ENCODE peak calls at places on chromosomes 7 and 10, in seven cellular contexts. M is hypothalamus; O is activated CD4-positive, CD25-positive, alpha-beta regulatory T cell treated with anti-CD3 and anti-CD28 coated beads, Interleukin-2, amount 50 U/mL, for 16 hours; R is T-helper 1 cell; A is stimulated activated CD4-positive, alpha-beta T cell treated with anti-CD3 and anti-CD28 coated beads, Interleukin-12 subunit alpha, Interleukin-12 subunit beta, amount 100 ng/mL, for 4 hours; Y is mucosa of gallbladder; N is endodermal cell. D is an unnamed sample.

GRCh38 chr7:52009195-52009594 is 692.6 kb upstream of the COBL start:
- DNase-seq in M (no peak), O (no peak), R (no peak), A (no peak), Y (no peak), N (no peak), D (no peak)

GRCh38 chr7:158473238-158473637 is 114.4 kb downstream of the PTPRN2 start:
- DNase-seq in M (no peak), O (no peak), R (no peak), A (no peak), Y (no peak), N (no peak), D (no peak)

GRCh38 chr7:25803117-25803887 is 348.7 kb upstream of the NFE2L3 start:
- DNase-seq in M (no peak), O (no peak), R (no peak), A (no peak), Y (no peak), N (no peak), D (peak)

GRCh38 chr7:1668486-1668931 is 1.6 kb upstream of the ELFN1 start:
- DNase-seq in M (no peak), O (no peak), R (no peak), A (no peak), Y (no peak), N (peak), D (no peak)

GRCh38 chr7:98840604-98841508 is 29.0 kb downstream of the TMEM130 start:
- DNase-seq in M (no peak), O (no peak), R (no peak), A (no peak), Y (no peak), N (no peak), D (no peak)

GRCh38 chr10:49071221-49071761 is 44.0 kb downstream of the VSTM4 start:
- DNase-seq in M (no peak), O (no peak), R (no peak), A (no peak), Y (peak), N (peak), D (no peak)

GRCh38 chr10:99372546-99373271 is 43.6 kb downstream of the CNNM1 start:
- DNase-seq in M (no peak), O (no peak), R (no peak), A (no peak), Y (no peak), N (no peak), D (no peak)

GRCh38 chr7:103142494-103142893 is 6.4 kb downstream of the NAPEPLD start:
- DNase-seq in M (no peak), O (no peak), R (no peak), A (no peak), Y (no peak), N (no peak), D (no peak)

GRCh38 chr7:148402159-148402558 is 188.4 kb upstream of the C7orf33 start:
- DNase-seq in M (no peak), O (no peak), R (no peak), A (no peak), Y (no peak), N (no peak), D (no peak)

GRCh38 chr7:85191383-85191782 is 4.5 kb upstream of the SEMA3D start:
- DNase-seq in M (no peak), O (no peak), R (no peak), A (no peak), Y (no peak), N (no peak), D (no peak)

GRCh38 chr10:87829986-87830732 is 12.1 kb upstream of the ATAD1 start:
- DNase-seq in M (no peak), O (no peak), R (no peak), A (no peak), Y (no peak), N (no peak), D (no peak)

GRCh38 chr7:155470686-155471638 is 13.0 kb downstream of the EN2 start:
- DNase-seq in M (no peak), O (no peak), R (no peak), A (no peak), Y (no peak), N (peak), D (no peak)

GRCh38 chr7:122802211-122802833 is 83.9 kb downstream of the CADPS2 start:
- DNase-seq in M (no peak), O (no peak), R (no peak), A (no peak), Y (no peak), N (peak), D (no peak)

GRCh38 chr7:155377837-155378579 is 79.9 kb upstream of the EN2 start:
- DNase-seq in M (no peak), O (no peak), R (no peak), A (no peak), Y (no peak), N (peak), D (no peak)

GRCh38 chr7:129266181-129266580 is 41.4 kb downstream of the AHCYL2 start:
- DNase-seq in M (no peak), O (no peak), R (no peak), A (no peak), Y (no peak), N (no peak), D (no peak)

GRCh38 chr7:20799566-20800377 is 13.1 kb upstream of the SP8 start:
- DNase-seq in M (no peak), O (no peak), R (no peak), A (no peak), Y (no peak), N (no peak), D (no peak)

GRCh38 chr10:112957589-112958202 is 7.6 kb downstream of the TCF7L2 start:
- DNase-seq in M (no peak), O (no peak), R (no peak), A (no peak), Y (no peak), N (peak), D (no peak)

GRCh38 chr7:4791738-4792536 is 16.5 kb downstream of the AP5Z1 start:
- DNase-seq in M (peak), O (peak), R (peak), A (peak), Y (peak), N (peak), D (peak)

GRCh38 chr7:20783716-20784310 is 2.9 kb downstream of the SP8 start:
- DNase-seq in M (no peak), O (no peak), R (no peak), A (no peak), Y (no peak), N (peak), D (no peak)

GRCh38 chr10:34480345-34480744 is 334.8 kb downstream of the PARD3 start:
- DNase-seq in M (no peak), O (no peak), R (no peak), A (no peak), Y (no peak), N (no peak), D (no peak)

GRCh38 chr7:128718967-128719642 is 20.1 kb upstream of the CALU start:
- DNase-seq in M (no peak), O (no peak), R (no peak), A (no peak), Y (no peak), N (no peak), D (no peak)

GRCh38 chr7:33970566-33970965 is 65.2 kb downstream of the BMPER start:
- DNase-seq in M (no peak), O (no peak), R (no peak), A (no peak), Y (no peak), N (no peak), D (no peak)

GRCh38 chr7:104368006-104368405 is 39.6 kb downstream of the LHFPL3 start:
- DNase-seq in M (no peak), O (no peak), R (no peak), A (no peak), Y (no peak), N (no peak), D (no peak)

GRCh38 chr10:4024846-4025245 is 239.8 kb upstream of the KLF6 start:
- DNase-seq in M (no peak), O (no peak), R (no peak), A (no peak), Y (no peak), N (no peak), D (no peak)

GRCh38 chr10:97465982-97466381 is 20.0 kb downstream of the ZDHHC16 start:
- DNase-seq in M (no peak), O (no peak), R (no peak), A (no peak), Y (no peak), N (no peak), D (no peak)

GRCh38 chr10:79184141-79184625 is 115.4 kb downstream of the ZMIZ1 start:
- DNase-seq in M (no peak), O (no peak), R (no peak), A (no peak), Y (peak), N (peak), D (no peak)

GRCh38 chr10:77629775-77630565 is 7.6 kb downstream of the KCNMA1 start:
- DNase-seq in M (no peak), O (no peak), R (no peak), A (no peak), Y (no peak), N (no peak), D (no peak)

GRCh38 chr7:70836279-70836678 is 295.7 kb upstream of the GALNT17 start:
- DNase-seq in M (no peak), O (no peak), R (no peak), A (no peak), Y (no peak), N (no peak), D (no peak)

GRCh38 chr10:75245354-75246001 is 9.7 kb upstream of the COMTD1 start:
- DNase-seq in M (no peak), O (no peak), R (no peak), A (no peak), Y (no peak), N (peak), D (no peak)

GRCh38 chr7:6175642-6176041 is 96.8 kb downstream of the CYTH3 start:
- DNase-seq in M (no peak), O (no peak), R (no peak), A (no peak), Y (no peak), N (no peak), D (no peak)

GRCh38 chr7:151244156-151244870 is 4.2 kb downstream of the SMARCD3 start:
- DNase-seq in M (no peak), O (no peak), R (peak), A (peak), Y (peak), N (peak), D (no peak)

GRCh38 chr7:35528381-35528977 is 166.5 kb downstream of the HERPUD2 start:
- DNase-seq in M (no peak), O (no peak), R (no peak), A (no peak), Y (no peak), N (no peak), D (no peak)

GRCh38 chr10:103969436-103969835 is 2.5 kb downstream of the SLK start:
- DNase-seq in M (no peak), O (no peak), R (no peak), A (no peak), Y (no peak), N (no peak), D (no peak)

D was measured in putamen.